ENCODE peak calls at places on chromosomes 1 and 21, in six cellular contexts. U is HCT116, B is fibroblast of lung, P is SK-N-MC, H is mammary epithelial cell, G is astrocyte. C is an unnamed sample. For H3K9me3, the result is how much of the 10 kb centered on the place peaks cover.

GRCh38 chr1:14880456-14881316 is 272.9 kb upstream of the TMEM51 start:
- DNase-seq in P (no peak), U (no peak), B (peak), H (peak), G (peak), C (no peak)

GRCh38 chr21:45496968-45497845 is 45.0 kb downstream of the SLC19A1 start:
- DNase-seq in H (no peak), P (no peak), U (no peak), B (no peak), G (no peak), C (no peak)

GRCh38 chr1:98884864-98885263 is 119.8 kb downstream of the PLPPR5 start:
- DNase-seq in H (no peak), B (no peak), P (no peak), G (no peak), U (no peak), C (no peak)

GRCh38 chr1:31574749-31575372 is 1.5 kb upstream of the TINAGL1 start:
- DNase-seq in B (no peak), G (no peak), P (no peak), U (no peak), H (peak), C (no peak)

GRCh38 chr1:222843434-222844107 is 28.7 kb downstream of the DISP1 start:
- DNase-seq in H (no peak), P (no peak), B (no peak), U (no peak), G (no peak), C (no peak)

GRCh38 chr1:228471762-228472398 is 15.3 kb upstream of the RNF187 start:
- DNase-seq in U (peak), B (no peak), P (peak), G (no peak), H (peak), C (peak)

GRCh38 chr1:39081266-39082139 is 55.4 kb downstream of the NDUFS5 start:
- DNase-seq in H (no peak), P (no peak), B (peak), G (no peak), U (no peak), C (peak)

GRCh38 chr1:17869826-17870225 is 114.7 kb downstream of the ACTL8 start:
- DNase-seq in B (peak), H (no peak), U (no peak), P (no peak), G (peak), C (no peak)

GRCh38 chr1:110034451-110035235 is at the start of gene STRIP1:
- DNase-seq in G (peak), U (peak), B (peak), H (peak), P (peak), C (peak)

GRCh38 chr1:53524428-53525400 is 65.5 kb downstream of the DMRTB1 start:
- DNase-seq in B (no peak), P (no peak), H (no peak), G (no peak), U (no peak), C (no peak)

GRCh38 chr1:66981679-66982078 is 56.9 kb downstream of the MIER1 start:
- DNase-seq in H (peak), P (no peak), B (no peak), G (no peak), U (no peak), C (peak)

GRCh38 chr1:185207980-185208602 is 51.1 kb downstream of the SWT1 start:
- DNase-seq in B (peak), G (no peak), H (peak), P (no peak), U (no peak), C (no peak)

GRCh38 chr1:39160703-39161102 is 43.8 kb upstream of the MACF1 start:
- DNase-seq in H (no peak), P (no peak), B (peak), U (no peak), G (no peak), C (no peak)

GRCh38 chr1:167738158-167738557 is 16.4 kb downstream of the MPZL1 start:
- DNase-seq in B (peak), P (no peak), H (no peak), U (no peak), G (peak), C (no peak)

GRCh38 chr1:160427625-160428024 is 27.3 kb downstream of the VANGL2 start:
- DNase-seq in G (no peak), B (no peak), U (no peak), H (no peak), P (no peak), C (no peak)

GRCh38 chr1:53134961-53135734 is 7.3 kb downstream of the SLC1A7 start:
- DNase-seq in G (peak), U (no peak), H (no peak), B (peak), P (no peak), C (no peak)

GRCh38 chr1:8317647-8318360 is at the start of gene SLC45A1:
- DNase-seq in B (peak), H (peak), U (peak), P (no peak), G (peak), C (peak)

GRCh38 chr1:239619190-239619589 is 232.8 kb downstream of the CHRM3 start:
- DNase-seq in U (no peak), P (no peak), G (no peak), H (no peak), B (no peak), C (no peak)

GRCh38 chr21:40453183-40453582 is 393.8 kb downstream of the DSCAM start:
- DNase-seq in H (no peak), B (no peak), U (no peak), P (no peak), G (no peak), C (no peak)

GRCh38 chr1:106721779-106722178 is 334.7 kb upstream of the PRMT6 start:
- DNase-seq in P (no peak), B (no peak), U (no peak), H (no peak), G (no peak), C (no peak)

GRCh38 chr1:6889875-6890480 is 104.7 kb downstream of the CAMTA1 start:
- DNase-seq in H (peak), G (peak), P (no peak), B (peak), U (peak), C (peak)

GRCh38 chr1:226986496-226987178 is 46.5 kb downstream of the COQ8A start:
- DNase-seq in U (no peak), G (no peak), P (no peak), H (no peak), B (no peak), C (no peak)

GRCh38 chr1:180188103-180188506 is 33.4 kb downstream of the QSOX1 start:
- DNase-seq in G (peak), H (peak), U (no peak), P (no peak), B (peak), C (peak)

GRCh38 chr1:56215086-56215485 is 364.3 kb downstream of the PLPP3 start:
- DNase-seq in B (no peak), U (no peak), P (no peak), G (no peak), H (no peak), C (no peak)

GRCh38 chr1:168145184-168146159 is 8.7 kb upstream of the GPR161 start:
- DNase-seq in U (peak), H (peak), P (peak), B (peak), G (peak), C (peak)

GRCh38 chr1:232786845-232787455 is 18.3 kb upstream of the MAP10 start:
- DNase-seq in B (no peak), G (no peak), P (no peak), U (no peak), H (no peak), C (no peak)

GRCh38 chr1:204295666-204296065 is 64.1 kb downstream of the PLEKHA6 start:
- DNase-seq in U (no peak), G (no peak), P (no peak), B (no peak), H (no peak), C (no peak)

GRCh38 chr1:70911861-70912260 is 135.8 kb downstream of the PTGER3 start:
- DNase-seq in P (no peak), B (no peak), H (no peak), G (no peak), U (no peak), C (no peak)

GRCh38 chr1:167790117-167790516 is 68.3 kb downstream of the MPZL1 start:
- DNase-seq in P (no peak), U (no peak), H (peak), G (no peak), B (no peak), C (no peak)

GRCh38 chr1:29623501-29623900 is 387.2 kb downstream of the PTPRU start:
- DNase-seq in U (no peak), B (no peak), P (no peak), G (no peak), H (no peak), C (no peak)

GRCh38 chr1:109910123-109910962 is at the start of gene CSF1:
- DNase-seq in H (peak), U (no peak), P (no peak), B (peak), G (peak), C (peak)

GRCh38 chr1:116501041-116501869 is 69.6 kb downstream of the CD58 start:
- DNase-seq in H (no peak), P (no peak), G (no peak), B (no peak), U (no peak), C (no peak)

GRCh38 chr1:1826356-1827088 is 48.3 kb upstream of the NADK start:
- DNase-seq in U (no peak), P (no peak), H (no peak), B (peak), G (peak), C (peak)

GRCh38 chr21:32789709-32790108 is 18.2 kb upstream of the PAXBP1 start:
- DNase-seq in H (no peak), U (no peak), P (no peak), G (no peak), B (no peak), C (no peak)

GRCh38 chr1:72000809-72001208 is 281.5 kb downstream of the NEGR1 start:
- DNase-seq in P (no peak), B (peak), G (peak), H (peak), U (no peak), C (no peak)

GRCh38 chr1:15189692-15190321 is 36.3 kb downstream of the TMEM51 start:
- DNase-seq in P (no peak), G (no peak), B (no peak), U (no peak), H (no peak), C (no peak)

GRCh38 chr1:155070721-155071556 is 7.4 kb downstream of the EFNA4 start:
- DNase-seq in B (peak), G (peak), P (no peak), U (no peak), H (no peak), C (peak)

GRCh38 chr1:151238467-151238739 is 16.1 kb upstream of the PSMD4 start:
- DNase-seq in U (no peak), B (peak), H (peak), P (no peak), G (peak), C (no peak)

GRCh38 chr21:16308269-16308668 is 578.5 kb downstream of the USP25 start:
- DNase-seq in G (peak), B (peak), H (peak), U (no peak), P (no peak), C (no peak)

GRCh38 chr1:208242829-208243521 is 1.2 kb downstream of the PLXNA2 start:
- DNase-seq in B (peak), G (peak), H (peak), U (no peak), P (no peak), C (peak)
- H3K4me3 ChIP-seq in B (peak), G (peak), H (peak), U (peak), P (peak), C (peak)

GRCh38 chr1:48823161-48823560 is 46.5 kb upstream of the BEND5 start:
- DNase-seq in U (no peak), P (no peak), G (no peak), H (no peak), B (no peak), C (no peak)

DNA sequence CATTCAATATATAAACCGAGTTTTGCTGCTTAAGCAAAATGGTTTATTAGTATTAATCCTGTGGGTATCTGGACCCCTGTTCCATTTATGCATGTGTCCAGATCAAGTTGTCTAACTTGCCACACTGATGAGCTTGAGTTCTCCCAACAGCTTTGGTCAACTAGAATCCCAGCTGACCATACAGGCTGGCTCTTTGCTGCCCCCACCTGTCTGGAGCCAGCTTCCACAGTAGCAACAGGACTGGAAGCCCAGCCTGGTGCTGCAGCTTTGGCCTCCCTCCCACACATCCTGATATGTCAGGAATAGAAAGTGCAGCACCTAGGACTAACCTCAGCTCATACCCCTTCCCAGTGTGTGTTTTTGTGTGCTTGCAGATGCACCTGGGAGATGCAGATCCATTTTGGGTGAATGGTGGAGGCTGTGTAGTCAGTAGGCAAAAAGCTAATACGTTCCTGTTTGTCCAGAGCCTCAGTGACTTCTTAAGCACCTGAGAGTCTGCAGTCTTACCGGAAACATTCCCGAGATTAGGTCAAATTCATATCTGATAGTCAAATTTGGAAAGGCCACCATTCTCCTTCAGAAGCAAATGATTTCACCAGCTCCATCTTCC is 40.9 kb upstream of the BEND5 start:
- DNase-seq in B (peak), U (peak), H (peak), P (no peak), G (peak), C (peak)
- TF ChIP-seq EZH2 in B (no peak), U (no peak), H (no peak), P (no peak), G (no peak), C (no peak)

GRCh38 chr21:30497065-30497464 is at the start of gene KRTAP19-4:
- DNase-seq in H (no peak), P (no peak), B (no peak), G (no peak), U (no peak), C (no peak)

DNA sequence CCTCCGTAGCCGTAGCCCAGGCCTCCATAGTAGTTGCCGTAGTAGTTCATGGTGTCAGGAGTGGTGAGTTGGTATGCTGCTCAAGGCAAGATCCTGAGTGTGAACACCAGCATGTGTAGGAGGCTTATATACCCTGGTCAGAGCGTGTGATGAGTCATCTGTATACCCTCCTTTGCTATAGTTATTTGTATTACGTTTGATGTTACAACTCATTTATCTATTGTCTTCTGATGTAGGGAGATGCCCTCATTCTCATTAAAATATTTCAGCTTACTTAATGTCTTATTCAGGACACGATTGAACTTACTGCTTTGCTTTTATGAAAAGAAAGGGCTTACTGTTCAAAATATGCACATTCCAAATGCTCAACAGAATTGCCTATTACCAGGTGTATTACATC is at the start of gene KRTAP19-5:
- DNase-seq in P (no peak), G (no peak), B (no peak), H (no peak), U (no peak), C (no peak)
- H3K9me3 ChIP-seq in P (under half), G (under half), B (under half), H (under half), U (under half), C (under half)

GRCh38 chr1:157806431-157807149 is 13.3 kb downstream of the FCRL1 start:
- DNase-seq in P (no peak), U (no peak), H (no peak), B (no peak), G (no peak), C (no peak)
- H3K4me3 ChIP-seq in P (no peak), U (no peak), H (no peak), B (no peak), G (no peak), C (no peak)

GRCh38 chr1:20485527-20486456 is at the start of gene CAMK2N1:
- DNase-seq in U (no peak), G (peak), B (peak), P (no peak), H (peak), C (peak)
- TF ChIP-seq EZH2 in U (no peak), G (no peak), B (no peak), P (no peak), H (no peak), C (no peak)

C was measured in A673.